ENCODE peak calls at places on chromosomes 5 and 9, in nine cellular contexts. H is sigmoid colon, E is stomach, X is tibial nerve, V is upper lobe of left lung, B is suprapubic skin, J is transverse colon, R is GM12878, C is H1. U is an unnamed sample. For H3K27me3 and H3K4me1, the result is how much of the 10 kb centered on the place peaks cover.

GRCh38 chr5:147565524-147565923 is 55.7 kb upstream of the DPYSL3 start:
- DNase-seq in H (no peak), B (no peak), R (no peak), C (no peak), X (no peak), E (no peak), J (no peak), V (no peak), U (no peak)

GRCh38 chr5:174981416-174981815 is 257.0 kb downstream of the MSX2 start:
- DNase-seq in J (no peak), X (no peak), V (no peak), R (no peak), B (no peak), E (no peak), C (no peak), H (no peak), U (no peak)

GRCh38 chr5:139734517-139734916 is 61.1 kb upstream of the PSD2 start:
- DNase-seq in E (no peak), J (no peak), R (no peak), C (no peak), H (no peak), V (no peak), X (no peak), B (no peak), U (no peak)

GRCh38 chr5:126339215-126339805 is 83.9 kb upstream of the GRAMD2B start:
- DNase-seq in R (no peak), E (no peak), J (peak), C (no peak), B (no peak), V (no peak), X (no peak), H (no peak), U (no peak)

GRCh38 chr5:137933491-137933911 is 44.2 kb downstream of the PKD2L2 start:
- DNase-seq in V (no peak), R (no peak), H (no peak), E (no peak), C (no peak), J (no peak), X (no peak), B (no peak), U (no peak)

GRCh38 chr5:62431735-62432617 is 19.4 kb downstream of the IPO11 start:
- DNase-seq in X (no peak), C (no peak), J (peak), B (no peak), R (no peak), V (no peak), E (peak), H (no peak), U (no peak)

GRCh38 chr9:28264368-28264767 is 691.1 kb upstream of the C9orf72 start:
- DNase-seq in V (no peak), R (no peak), X (no peak), C (no peak), E (no peak), B (no peak), H (no peak), J (no peak), U (no peak)

GRCh38 chr5:15533124-15533893 is 33.3 kb downstream of the FBXL7 start:
- DNase-seq in H (no peak), C (no peak), V (no peak), E (no peak), X (no peak), B (no peak), R (no peak), J (no peak), U (no peak)

GRCh38 chr5:4511996-4512656 is 628.0 kb upstream of the ADAMTS16 start:
- DNase-seq in R (no peak), H (no peak), C (peak), J (no peak), B (no peak), E (no peak), X (no peak), V (peak), U (no peak)

GRCh38 chr5:125044491-125045282 is 298.2 kb upstream of the ZNF608 start:
- DNase-seq in J (no peak), X (no peak), B (no peak), C (no peak), E (no peak), H (no peak), R (no peak), V (no peak), U (no peak)

GRCh38 chr5:125042243-125042887 is 295.9 kb upstream of the ZNF608 start:
- DNase-seq in C (no peak), E (no peak), J (no peak), R (no peak), X (no peak), V (no peak), H (no peak), B (no peak), U (no peak)

GRCh38 chr5:125041798-125042197 is 295.4 kb upstream of the ZNF608 start:
- DNase-seq in R (no peak), X (no peak), J (no peak), H (no peak), B (no peak), V (no peak), C (no peak), E (no peak), U (no peak)

GRCh38 chr5:125045647-125046046 is 299.2 kb upstream of the ZNF608 start:
- DNase-seq in H (no peak), X (no peak), J (no peak), C (no peak), B (no peak), E (no peak), V (no peak), R (no peak), U (no peak)

GRCh38 chr5:125043781-125044391 is 297.4 kb upstream of the ZNF608 start:
- DNase-seq in X (no peak), R (no peak), E (peak), V (no peak), B (no peak), C (no peak), J (peak), H (no peak), U (no peak)
- TF ChIP-seq EP300 in X (no peak), R (no peak), E (no peak), V (no peak), B (no peak), C (no peak), J (no peak), H (no peak), U (no peak)

GRCh38 chr9:131259916-131260597 is 16.3 kb downstream of the FAM78A start:
- DNase-seq in C (no peak), H (no peak), X (no peak), J (no peak), R (no peak), E (no peak), B (no peak), V (no peak), U (no peak)
- H3K27me3 ChIP-seq in C (under half), H (under half), X (under half), J (under half), R (under half), E (under half), B (under half), V (under half), U (under half)

GRCh38 chr5:180813418-180813817 is 10.8 kb upstream of the MGAT1 start:
- DNase-seq in E (no peak), V (no peak), B (no peak), X (no peak), H (peak), J (no peak), C (no peak), R (no peak), U (no peak)
- H3K4me1 ChIP-seq in E (under half), V (half or more), B (half or more), X (under half), H (under half), J (under half), C (under half), R (half or more), U (under half)

GRCh38 chr5:1501372-1502045 is 22.3 kb downstream of the LPCAT1 start:
- DNase-seq in R (no peak), B (no peak), J (no peak), H (no peak), E (no peak), X (no peak), C (no peak), V (peak), U (no peak)
- TF ChIP-seq EP300 in R (no peak), B (no peak), J (no peak), H (no peak), E (no peak), X (no peak), C (no peak), V (no peak), U (no peak)

GRCh38 chr9:127844821-127845359 is 9.6 kb downstream of the ENG start:
- DNase-seq in X (no peak), C (no peak), B (peak), R (no peak), H (no peak), V (no peak), E (no peak), J (no peak), U (peak)
- H3K27me3 ChIP-seq in X (under half), C (under half), B (under half), R (under half), H (under half), V (under half), E (under half), J (under half), U (under half)